ENCODE peak calls at places on chromosomes 13 and 19, in four cellular contexts. One of them, this sample, is unnamed.

GRCh38 chr19:2087621-2088100 is 8.5 kb downstream of the MOB3A start:
- DNase-seq in SK-N-SH: peak; percentile 12
- DNase-seq in EL: no peak
- DNase-seq in H54: no peak
- DNase-seq in this sample: no peak

GRCh38 chr13:91216928-91217700 is 130.4 kb upstream of the MIR17HG start:
- DNase-seq in SK-N-SH: no peak
- DNase-seq in EL: no peak
- DNase-seq in H54: no peak
- DNase-seq in this sample: no peak

GRCh38 chr19:17829855-17830566 is 8.7 kb upstream of the INSL3 start:
- DNase-seq in H54: peak; percentile 92
- DNase-seq in EL: no peak
- DNase-seq in SK-N-SH: peak; percentile 96
- DNase-seq in this sample: peak; percentile 83

GRCh38 chr19:42412661-42413076 is 14.5 kb downstream of the LIPE start:
- DNase-seq in EL: no peak
- DNase-seq in H54: no peak
- DNase-seq in SK-N-SH: peak; percentile 46
- DNase-seq in this sample: no peak

GRCh38 chr13:112928958-112929777 is 39.8 kb upstream of the MCF2L start:
- DNase-seq in EL: peak; percentile 37
- DNase-seq in H54: peak; percentile 50
- DNase-seq in SK-N-SH: peak; percentile 80
- DNase-seq in this sample: no peak

GRCh38 chr13:71962735-71963134 is 95.7 kb upstream of the DACH1 start:
- DNase-seq in H54: no peak
- DNase-seq in SK-N-SH: no peak
- DNase-seq in EL: no peak
- DNase-seq in this sample: no peak

GRCh38 chr19:38003427-38004099 is 96.6 kb downstream of the SIPA1L3 start:
- DNase-seq in H54: peak; percentile 59
- DNase-seq in EL: peak; percentile 97
- DNase-seq in SK-N-SH: peak; percentile 68
- DNase-seq in this sample: peak; percentile 24

GRCh38 chr13:112446867-112447266 is 70.7 kb downstream of the SPACA7 start:
- DNase-seq in SK-N-SH: peak; percentile 23
- DNase-seq in H54: no peak
- DNase-seq in EL: no peak
- DNase-seq in this sample: no peak

GRCh38 chr19:19602136-19602712 is 16.3 kb downstream of the PBX4 start:
- DNase-seq in SK-N-SH: no peak
- DNase-seq in H54: no peak
- DNase-seq in EL: no peak
- DNase-seq in this sample: no peak

GRCh38 chr13:72652681-72653080 is 74.7 kb downstream of the MZT1 start:
- DNase-seq in H54: no peak
- DNase-seq in SK-N-SH: no peak
- DNase-seq in EL: no peak
- DNase-seq in this sample: no peak